ENCODE peak calls at places on chromosomes 2 and 18, in five cellular contexts. D, N, G, C and E are unnamed samples.

GRCh38 chr2:112821142-112821541 is 15.4 kb downstream of the IL1B start:
- DNase-seq in D (no peak), N (no peak), G (no peak), C (no peak), E (no peak)

GRCh38 chr2:231642631-231643493 is 50.2 kb downstream of the TEX44 start:
- DNase-seq in D (no peak), N (peak), G (peak), C (peak), E (peak)

GRCh38 chr2:174383796-174384195 is 11.7 kb upstream of the SCRN3 start:
- DNase-seq in D (no peak), N (no peak), G (no peak), C (no peak), E (no peak)

GRCh38 chr2:118858485-118859156 is 11.2 kb upstream of the EN1 start:
- DNase-seq in D (peak), N (no peak), G (no peak), C (no peak), E (no peak)

GRCh38 chr2:120231974-120232635 is 8.9 kb upstream of the TMEM185B start:
- DNase-seq in D (no peak), N (no peak), G (no peak), C (peak), E (no peak)

GRCh38 chr2:143981428-143981827 is 538.5 kb downstream of the ZEB2 start:
- DNase-seq in D (no peak), N (no peak), G (no peak), C (no peak), E (no peak)

GRCh38 chr2:183123117-183123958 is 905 bp upstream of the NUP35 start:
- DNase-seq in D (no peak), N (no peak), G (no peak), C (no peak), E (no peak)

GRCh38 chr2:101612019-101612418 is 85.5 kb upstream of the MAP4K4 start:
- DNase-seq in D (no peak), N (no peak), G (no peak), C (no peak), E (no peak)

GRCh38 chr2:133457862-133458261 is 110.4 kb downstream of the NCKAP5 start:
- DNase-seq in D (no peak), N (no peak), G (no peak), C (no peak), E (no peak)

GRCh38 chr2:134949966-134950708 is 31.5 kb downstream of the CCNT2 start:
- DNase-seq in D (no peak), N (no peak), G (no peak), C (no peak), E (no peak)

GRCh38 chr2:39530423-39530866 is 93.4 kb upstream of the MAP4K3 start:
- DNase-seq in D (no peak), N (no peak), G (peak), C (no peak), E (peak)

GRCh38 chr2:51717318-51717717 is 685.4 kb upstream of the NRXN1 start:
- DNase-seq in D (no peak), N (no peak), G (peak), C (no peak), E (peak)

GRCh38 chr18:63244585-63244984 is 75.0 kb downstream of the BCL2 start:
- DNase-seq in D (no peak), N (no peak), G (no peak), C (no peak), E (no peak)

GRCh38 chr2:74066491-74067203 is 81.1 kb downstream of the BOLA3 start:
- DNase-seq in D (no peak), N (no peak), G (no peak), C (no peak), E (no peak)

GRCh38 chr2:11514081-11514730 is 19.6 kb upstream of the GREB1 start:
- DNase-seq in D (no peak), N (no peak), G (no peak), C (no peak), E (no peak)

GRCh38 chr2:52178845-52179244 is 1146.9 kb upstream of the NRXN1 start:
- DNase-seq in D (no peak), N (no peak), G (no peak), C (no peak), E (peak)

GRCh38 chr2:214376631-214377624 is 33.9 kb upstream of the VWC2L start:
- DNase-seq in D (no peak), N (no peak), G (no peak), C (no peak), E (peak)

GRCh38 chr2:231228223-231228622 is 29.8 kb downstream of the ARMC9 start:
- DNase-seq in D (no peak), N (no peak), G (no peak), C (no peak), E (no peak)

GRCh38 chr18:59140287-59140885 is 702 bp downstream of the SEC11C start:
- DNase-seq in D (peak), N (no peak), G (peak), C (no peak), E (peak)

GRCh38 chr2:232534940-232535735 is 4.4 kb upstream of the CHRNG start:
- DNase-seq in D (no peak), N (no peak), G (no peak), C (no peak), E (no peak)

GRCh38 chr2:202022755-202023154 is 10.9 kb upstream of the FZD7 start:
- DNase-seq in D (no peak), N (no peak), G (no peak), C (no peak), E (no peak)

GRCh38 chr2:173027181-173028128 is 48.2 kb upstream of the MAP3K20 start:
- DNase-seq in D (peak), N (peak), G (peak), C (peak), E (peak)

GRCh38 chr2:158034198-158034831 is 67.4 kb upstream of the UPP2 start:
- DNase-seq in D (peak), N (no peak), G (no peak), C (no peak), E (peak)

GRCh38 chr2:128809256-128809636 is 490.6 kb upstream of the HS6ST1 start:
- DNase-seq in D (no peak), N (no peak), G (no peak), C (no peak), E (peak)
- H3K4me3 ChIP-seq in D (no peak), N (no peak), G (no peak), C (no peak), E (no peak)

GRCh38 chr2:179022685-179023084 is 27.3 kb downstream of the CCDC141 start:
- DNase-seq in D (no peak), N (no peak), G (no peak), C (no peak), E (no peak)

GRCh38 chr2:179020156-179020750 is 29.7 kb downstream of the CCDC141 start:
- DNase-seq in D (peak), N (no peak), G (no peak), C (no peak), E (no peak)

GRCh38 chr2:179019260-179019659 is 30.7 kb downstream of the CCDC141 start:
- DNase-seq in D (no peak), N (no peak), G (no peak), C (no peak), E (no peak)

GRCh38 chr2:179024445-179024844 is 25.5 kb downstream of the CCDC141 start:
- DNase-seq in D (no peak), N (no peak), G (no peak), C (no peak), E (no peak)

GRCh38 chr2:179021258-179021657 is 28.7 kb downstream of the CCDC141 start:
- DNase-seq in D (no peak), N (no peak), G (no peak), C (no peak), E (no peak)
- H3K4me3 ChIP-seq in D (no peak), N (no peak), G (no peak), C (no peak), E (no peak)

GRCh38 chr2:86275962-86276361 is 61.5 kb downstream of the REEP1 start:
- DNase-seq in D (no peak), N (no peak), G (no peak), C (no peak), E (no peak)
- H3K4me3 ChIP-seq in D (no peak), N (no peak), G (no peak), C (no peak), E (no peak)

DNA sequence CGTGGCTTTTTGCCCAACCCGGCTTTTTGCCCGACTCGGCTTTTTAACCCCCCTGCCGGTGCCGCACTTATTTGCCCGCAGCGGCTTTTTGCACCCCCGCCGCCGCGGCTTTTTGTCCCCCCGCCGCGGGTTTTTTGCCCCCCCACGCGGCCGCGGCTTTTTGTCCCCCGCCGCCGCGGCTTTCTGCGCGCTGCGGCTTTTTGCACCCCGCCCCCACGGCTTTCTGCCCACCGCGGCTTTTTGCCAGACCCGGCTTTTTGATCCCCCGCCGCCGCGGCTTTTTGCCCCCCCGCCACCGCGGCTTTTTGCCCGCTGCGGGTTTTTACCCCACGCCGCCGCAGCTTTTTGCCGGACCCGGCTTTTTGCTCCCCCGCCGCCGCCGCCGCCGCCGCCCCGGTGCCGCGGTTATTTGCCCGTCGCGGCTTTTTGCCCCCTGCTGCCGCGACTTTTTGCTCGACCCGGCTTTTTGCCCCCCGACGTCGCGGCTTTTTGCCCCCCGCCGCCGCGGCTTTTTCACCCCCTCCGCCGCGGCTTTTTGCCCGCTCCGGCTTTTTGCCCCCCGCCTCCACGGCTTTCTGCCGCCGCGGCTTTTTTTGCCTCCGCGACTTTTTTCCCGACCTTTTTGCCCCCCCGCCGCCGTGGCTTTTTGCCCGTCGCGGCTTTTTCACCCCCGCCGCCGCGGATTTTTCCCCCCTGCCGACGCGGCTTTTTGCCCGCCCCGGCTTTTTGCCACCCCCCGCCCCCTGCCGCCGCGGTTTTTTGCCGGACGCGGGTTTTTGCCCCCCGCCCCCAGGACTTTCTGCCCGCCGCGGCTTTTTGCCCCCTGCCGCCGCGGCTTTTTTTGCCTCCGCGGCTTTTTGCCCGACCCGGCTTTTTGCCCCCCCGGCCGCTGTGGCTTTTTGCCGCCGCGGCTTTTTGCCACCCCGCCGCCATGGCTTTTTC is 2786.5 kb downstream of the RPIA start:
- DNase-seq in D (peak), N (no peak), G (no peak), C (peak), E (no peak)
- H3K4me3 ChIP-seq in D (peak), N (peak), G (peak), C (no peak), E (peak)

GRCh38 chr2:239125726-239126675 is 274.8 kb downstream of the HDAC4 start:
- DNase-seq in D (no peak), N (no peak), G (no peak), C (no peak), E (no peak)
- H3K4me3 ChIP-seq in D (no peak), N (no peak), G (no peak), C (no peak), E (no peak)

GRCh38 chr18:55510809-55511208 is 77.2 kb downstream of the TCF4 start:
- DNase-seq in D (peak), N (no peak), G (peak), C (no peak), E (peak)
- H3K4me3 ChIP-seq in D (no peak), N (no peak), G (no peak), C (no peak), E (no peak)

GRCh38 chr2:219218279-219219112 is at the start of gene ABCB6:
- DNase-seq in D (peak), N (no peak), G (peak), C (peak), E (peak)

GRCh38 chr2:219220652-219221402 is 2.1 kb upstream of the ABCB6 start:
- DNase-seq in D (no peak), N (no peak), G (no peak), C (no peak), E (no peak)

GRCh38 chr2:219221956-219222518 is 3.3 kb upstream of the ABCB6 start:
- DNase-seq in D (no peak), N (no peak), G (no peak), C (no peak), E (no peak)

GRCh38 chr2:219219113-219219696 is 447 bp upstream of the ABCB6 start:
- DNase-seq in D (peak), N (no peak), G (no peak), C (no peak), E (no peak)

GRCh38 chr2:219219781-219220532 is 1.2 kb upstream of the ABCB6 start:
- DNase-seq in D (no peak), N (no peak), G (no peak), C (no peak), E (no peak)
- H3K4me3 ChIP-seq in D (peak), N (no peak), G (no peak), C (no peak), E (no peak)